ENCODE peak calls at places on chromosome 19, in six cellular contexts. One of them, this sample, is unnamed.
A peak's percentile ranks its signal among the peaks of the same experiment; 100 is the strongest.

GRCh38 chr19:19721896-19722295 is 11.0 kb downstream of the ZNF14 start:
- DNase-seq in endothelial cell of umbilical vein: no peak
- DNase-seq in G401: no peak
- DNase-seq in stimulated activated CD8-positive, alpha-beta memory T cell treated with anti-CD3 and anti-CD28 coated beads, Interleukin-2, amount 100 ng/mL, for 48 hours: no peak
- DNase-seq in ascending aorta: no peak
- DNase-seq in mucosa of descending colon: no peak
- DNase-seq in this sample: no peak

GRCh38 chr19:43664008-43664407 is 6.0 kb downstream of the PLAUR start:
- DNase-seq in endothelial cell of umbilical vein: peak; percentile 72
- DNase-seq in G401: no peak
- DNase-seq in stimulated activated CD8-positive, alpha-beta memory T cell treated with anti-CD3 and anti-CD28 coated beads, Interleukin-2, amount 100 ng/mL, for 48 hours: no peak
- DNase-seq in ascending aorta: no peak
- DNase-seq in mucosa of descending colon: peak; percentile 40
- DNase-seq in this sample: no peak

GRCh38 chr19:48819366-48819816 is 8.6 kb upstream of the BCAT2 start:
- DNase-seq in endothelial cell of umbilical vein: peak; percentile 48
- DNase-seq in G401: peak; percentile 42
- DNase-seq in stimulated activated CD8-positive, alpha-beta memory T cell treated with anti-CD3 and anti-CD28 coated beads, Interleukin-2, amount 100 ng/mL, for 48 hours: no peak
- DNase-seq in ascending aorta: peak; percentile 95
- DNase-seq in mucosa of descending colon: peak; percentile 93
- DNase-seq in this sample: peak; percentile 81

GRCh38 chr19:12642506-12642905 is 24.0 kb downstream of the MAN2B1 start:
- DNase-seq in endothelial cell of umbilical vein: no peak
- DNase-seq in G401: no peak
- DNase-seq in stimulated activated CD8-positive, alpha-beta memory T cell treated with anti-CD3 and anti-CD28 coated beads, Interleukin-2, amount 100 ng/mL, for 48 hours: no peak
- DNase-seq in ascending aorta: no peak
- DNase-seq in mucosa of descending colon: no peak
- DNase-seq in this sample: no peak

GRCh38 chr19:3095375-3096191 is 1.4 kb downstream of the GNA11 start:
- DNase-seq in endothelial cell of umbilical vein: no peak
- DNase-seq in G401: no peak
- DNase-seq in stimulated activated CD8-positive, alpha-beta memory T cell treated with anti-CD3 and anti-CD28 coated beads, Interleukin-2, amount 100 ng/mL, for 48 hours: no peak
- DNase-seq in ascending aorta: no peak
- DNase-seq in mucosa of descending colon: peak; percentile 46
- DNase-seq in this sample: no peak

GRCh38 chr19:584240-585001 is 5.3 kb upstream of the HCN2 start:
- DNase-seq in endothelial cell of umbilical vein: peak; percentile 44
- DNase-seq in G401: no peak
- DNase-seq in stimulated activated CD8-positive, alpha-beta memory T cell treated with anti-CD3 and anti-CD28 coated beads, Interleukin-2, amount 100 ng/mL, for 48 hours: peak; percentile 58
- DNase-seq in ascending aorta: no peak
- DNase-seq in mucosa of descending colon: peak; percentile 46
- DNase-seq in this sample: peak; percentile 34

GRCh38 chr19:772730-773436 is 22.0 kb downstream of the MISP start:
- DNase-seq in endothelial cell of umbilical vein: no peak
- DNase-seq in G401: peak; percentile 29
- DNase-seq in stimulated activated CD8-positive, alpha-beta memory T cell treated with anti-CD3 and anti-CD28 coated beads, Interleukin-2, amount 100 ng/mL, for 48 hours: no peak
- DNase-seq in ascending aorta: no peak
- DNase-seq in mucosa of descending colon: no peak
- DNase-seq in this sample: no peak

GRCh38 chr19:19276386-19276785 is 3.3 kb upstream of the TM6SF2 start:
- DNase-seq in endothelial cell of umbilical vein: no peak
- DNase-seq in G401: no peak
- DNase-seq in stimulated activated CD8-positive, alpha-beta memory T cell treated with anti-CD3 and anti-CD28 coated beads, Interleukin-2, amount 100 ng/mL, for 48 hours: no peak
- DNase-seq in ascending aorta: no peak
- DNase-seq in mucosa of descending colon: no peak
- DNase-seq in this sample: no peak

GRCh38 chr19:47109177-47109540 is 4.4 kb downstream of the ZC3H4 start:
- DNase-seq in endothelial cell of umbilical vein: no peak
- DNase-seq in G401: no peak
- DNase-seq in stimulated activated CD8-positive, alpha-beta memory T cell treated with anti-CD3 and anti-CD28 coated beads, Interleukin-2, amount 100 ng/mL, for 48 hours: no peak
- DNase-seq in ascending aorta: no peak
- DNase-seq in mucosa of descending colon: no peak
- DNase-seq in this sample: no peak